ENCODE peak calls at places on chromosomes 2 and 18, in nine cellular contexts. H, E, T, V, F, Q, A, I and D are unnamed samples.

GRCh38 chr2:50606860-50607259 is 425.1 kb downstream of the NRXN1 start:
- DNase-seq in T (no peak), Q (no peak), V (peak; percentile 6), E (no peak), I (no peak), H (no peak), F (no peak), A (no peak), D (no peak)

GRCh38 chr2:75820693-75821092 is 110.0 kb upstream of the GCFC2 start:
- DNase-seq in V (no peak), I (no peak), Q (no peak), A (no peak), H (no peak), E (no peak), T (no peak), F (no peak), D (no peak)

GRCh38 chr2:42099431-42100173 is 51.8 kb downstream of the PKDCC start:
- DNase-seq in T (peak; percentile 40), H (no peak), Q (no peak), A (no peak), F (no peak), E (no peak), V (no peak), I (no peak), D (no peak)

GRCh38 chr2:237553959-237554358 is 12.4 kb upstream of the PRLH start:
- DNase-seq in F (no peak), V (peak; percentile 61), Q (no peak), A (no peak), E (no peak), I (no peak), T (no peak), H (no peak), D (no peak)

GRCh38 chr2:226440119-226440917 is 359.3 kb downstream of the IRS1 start:
- DNase-seq in Q (no peak), H (no peak), I (no peak), V (peak; percentile 78), E (no peak), T (no peak), F (no peak), A (no peak), D (no peak)

GRCh38 chr2:47569658-47570398 is 166.9 kb downstream of the MSH2 start:
- DNase-seq in Q (no peak), V (no peak), H (peak; percentile 24), E (no peak), A (peak; percentile 16), F (peak; percentile 57), I (no peak), T (no peak), D (peak; percentile 24)

GRCh38 chr18:5309888-5310470 is 14.5 kb upstream of the ZBTB14 start:
- DNase-seq in Q (no peak), E (no peak), V (no peak), H (no peak), I (no peak), A (no peak), F (no peak), T (peak; percentile 54), D (no peak)

GRCh38 chr2:100381240-100381639 is 36.2 kb downstream of the CHST10 start:
- DNase-seq in F (peak; percentile 87), I (no peak), E (peak; percentile 4), Q (peak; percentile 64), A (peak; percentile 92), V (peak; percentile 80), T (peak; percentile 46), H (peak; percentile 74), D (peak; percentile 86)

GRCh38 chr2:119352357-119352756 is 14.3 kb downstream of the C2orf76 start:
- DNase-seq in A (no peak), T (no peak), V (no peak), I (no peak), Q (no peak), H (no peak), F (peak; percentile 71), E (no peak), D (no peak)

GRCh38 chr2:186459009-186459408 is 27.1 kb upstream of the ZC3H15 start:
- DNase-seq in E (no peak), Q (no peak), H (no peak), V (peak; percentile 42), T (no peak), I (no peak), A (no peak), F (no peak), D (no peak)

GRCh38 chr2:62032096-62032495 is 126.6 kb downstream of the COMMD1 start:
- DNase-seq in F (no peak), A (no peak), V (no peak), T (no peak), H (no peak), E (no peak), Q (no peak), I (no peak), D (no peak)

GRCh38 chr2:56654936-56655335 is 471.1 kb downstream of the CCDC85A start:
- DNase-seq in H (no peak), A (no peak), F (no peak), V (no peak), I (no peak), Q (no peak), E (no peak), T (no peak), D (no peak)

GRCh38 chr2:217864960-217865359 is 137.8 kb downstream of the TNS1 start:
- DNase-seq in E (no peak), V (no peak), F (no peak), T (no peak), H (no peak), Q (no peak), I (no peak), A (no peak), D (no peak)

GRCh38 chr2:217866457-217866856 is 136.3 kb downstream of the TNS1 start:
- DNase-seq in I (no peak), A (no peak), E (no peak), T (no peak), H (no peak), F (peak; percentile 73), Q (no peak), V (no peak), D (no peak)

GRCh38 chr2:217868265-217868892 is 134.4 kb downstream of the TNS1 start:
- DNase-seq in V (no peak), H (no peak), Q (no peak), I (no peak), F (no peak), A (no peak), E (no peak), T (no peak), D (no peak)

GRCh38 chr2:217863874-217864273 is 138.9 kb downstream of the TNS1 start:
- DNase-seq in Q (no peak), V (no peak), A (no peak), I (no peak), T (no peak), E (no peak), H (no peak), F (no peak), D (no peak)

DNA sequence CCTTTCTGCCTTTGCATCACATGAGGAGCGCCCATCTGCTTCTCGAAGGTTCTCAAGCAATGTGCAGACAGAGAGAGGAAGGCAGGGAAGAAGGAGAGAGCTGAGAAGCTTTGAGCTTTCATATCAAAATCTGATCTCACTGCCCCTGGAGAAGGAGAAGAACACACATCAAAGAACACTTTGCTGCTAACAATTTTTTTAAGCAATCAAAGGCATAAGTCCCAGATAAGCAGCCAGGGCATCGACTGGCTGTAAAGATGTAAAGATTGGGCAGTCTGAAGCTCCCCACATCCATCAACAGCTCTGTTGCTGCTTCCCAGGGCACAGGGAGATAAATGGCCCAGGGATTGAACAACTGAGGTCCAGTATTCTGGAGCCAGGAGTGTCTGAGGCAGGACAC is 137.4 kb downstream of the TNS1 start:
- DNase-seq in T (no peak), V (no peak), A (no peak), Q (no peak), E (no peak), I (no peak), H (no peak), F (no peak), D (no peak)
- H3K4me1 ChIP-seq in T (no peaks in the 10 kb centered on the region), V (no peaks in the 10 kb centered on the region), A (no peaks in the 10 kb centered on the region), Q (no peaks in the 10 kb centered on the region), E (peaks cover 77% of the 10 kb centered on the region), I (no peaks in the 10 kb centered on the region), H (no peaks in the 10 kb centered on the region), F (peaks cover 7% of the 10 kb centered on the region), D (no peaks in the 10 kb centered on the region)

GRCh38 chr2:216104691-216105090 is 4.5 kb upstream of the XRCC5 start:
- DNase-seq in V (no peak), Q (no peak), A (no peak), I (no peak), T (no peak), E (no peak), F (no peak), H (no peak), D (no peak)
- H3K4me1 ChIP-seq in V (no peaks in the 10 kb centered on the region), Q (no peaks in the 10 kb centered on the region), A (peaks cover 8% of the 10 kb centered on the region), I (no peaks in the 10 kb centered on the region), T (peaks cover 6% of the 10 kb centered on the region), E (peaks cover 14% of the 10 kb centered on the region), F (peaks cover 9% of the 10 kb centered on the region), H (no peaks in the 10 kb centered on the region), D (peaks cover 5% of the 10 kb centered on the region)

GRCh38 chr2:177256695-177257094 is 7.8 kb downstream of the NFE2L2 start:
- DNase-seq in T (no peak), A (no peak), F (no peak), I (no peak), H (no peak), V (no peak), E (no peak), Q (no peak), D (no peak)
- H3K4me1 ChIP-seq in T (peaks cover 89% of the 10 kb centered on the region), A (peaks cover 31% of the 10 kb centered on the region), F (peaks cover 27% of the 10 kb centered on the region), I (peaks cover 52% of the 10 kb centered on the region), H (no peaks in the 10 kb centered on the region), V (peaks cover 18% of the 10 kb centered on the region), E (peaks cover 100% of the 10 kb centered on the region), Q (peaks cover 79% of the 10 kb centered on the region), D (peaks cover 42% of the 10 kb centered on the region)

GRCh38 chr2:196233808-196234501 is 62.6 kb upstream of the STK17B start:
- DNase-seq in Q (no peak), F (no peak), H (no peak), E (no peak), A (no peak), I (no peak), V (no peak), T (peak; percentile 33), D (peak; percentile 90)

GRCh38 chr2:196238836-196239380 is 67.5 kb upstream of the STK17B start:
- DNase-seq in A (no peak), Q (no peak), V (no peak), I (no peak), H (no peak), F (no peak), E (no peak), T (no peak), D (no peak)

GRCh38 chr2:196233033-196233807 is 61.8 kb upstream of the STK17B start:
- DNase-seq in V (peak; percentile 80), A (no peak), F (no peak), Q (no peak), E (no peak), I (no peak), H (no peak), T (no peak), D (peak; percentile 93)

GRCh38 chr2:196230460-196230859 is 59.1 kb upstream of the STK17B start:
- DNase-seq in I (no peak), H (no peak), Q (no peak), A (no peak), T (no peak), F (no peak), E (no peak), V (no peak), D (no peak)

DNA sequence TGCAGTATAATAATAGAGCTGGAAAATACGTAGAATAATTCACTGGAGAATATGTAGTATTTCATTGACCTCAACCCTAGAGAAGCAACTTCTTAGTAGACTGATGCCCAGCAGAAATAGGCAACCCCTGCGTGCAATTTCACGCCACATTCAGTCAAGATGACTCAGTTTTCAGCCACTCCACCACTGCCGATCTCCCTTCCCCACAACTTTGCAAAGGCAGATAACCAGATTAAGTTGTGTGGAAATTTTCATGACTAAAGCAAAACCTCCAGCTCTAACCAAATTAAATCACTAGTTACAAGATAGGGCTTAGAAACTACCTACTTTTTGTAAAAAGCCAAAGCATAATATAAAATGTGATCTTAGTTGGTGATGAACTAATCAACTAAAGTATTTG is 63.3 kb upstream of the STK17B start:
- DNase-seq in E (no peak), A (no peak), T (no peak), V (peak; percentile 56), F (no peak), I (no peak), H (no peak), Q (no peak), D (peak; percentile 78)
- H3K4me1 ChIP-seq in E (peaks cover 52% of the 10 kb centered on the region), A (no peaks in the 10 kb centered on the region), T (peaks cover 87% of the 10 kb centered on the region), V (peaks cover 13% of the 10 kb centered on the region), F (no peaks in the 10 kb centered on the region), I (peaks cover 27% of the 10 kb centered on the region), H (peaks cover 9% of the 10 kb centered on the region), Q (peaks cover 28% of the 10 kb centered on the region), D (peaks cover 36% of the 10 kb centered on the region)